ENCODE peak calls at places on chromosome 18, in seven cellular contexts. One of them, this sample, is unnamed. For H3K4me1, the result is how much of the 10 kb centered on the place peaks cover.

GRCh38 chr18:46555724-46556123 is 101.3 kb downstream of the LOXHD1 start:
- DNase-seq in ovary: no peak
- DNase-seq in suprapubic skin: no peak
- DNase-seq in K562: peak
- DNase-seq in A549: peak
- DNase-seq in stomach: no peak
- DNase-seq in transverse colon: no peak
- DNase-seq in this sample: no peak

GRCh38 chr18:79771446-79772107 is 26.2 kb upstream of the KCNG2 start:
- DNase-seq in A549: no peak
- DNase-seq in K562: no peak
- DNase-seq in transverse colon: peak
- DNase-seq in stomach: no peak
- DNase-seq in suprapubic skin: peak
- DNase-seq in ovary: no peak
- DNase-seq in this sample: no peak

GRCh38 chr18:37487400-37487831 is 78.2 kb downstream of the CELF4 start:
- DNase-seq in suprapubic skin: no peak
- DNase-seq in ovary: peak
- DNase-seq in K562: no peak
- DNase-seq in transverse colon: no peak
- DNase-seq in stomach: no peak
- DNase-seq in A549: no peak
- DNase-seq in this sample: no peak

GRCh38 chr18:57433492-57434176 is 1.5 kb upstream of the ONECUT2 start:
- DNase-seq in suprapubic skin: no peak
- DNase-seq in ovary: no peak
- DNase-seq in stomach: no peak
- DNase-seq in A549: no peak
- DNase-seq in transverse colon: no peak
- DNase-seq in K562: no peak
- DNase-seq in this sample: no peak

GRCh38 chr18:12520442-12520992 is 112.8 kb downstream of the PRELID3A start:
- DNase-seq in A549: no peak
- DNase-seq in stomach: no peak
- DNase-seq in K562: no peak
- DNase-seq in suprapubic skin: no peak
- DNase-seq in ovary: no peak
- DNase-seq in transverse colon: no peak
- DNase-seq in this sample: no peak

GRCh38 chr18:60050821-60051220 is 151.0 kb downstream of the PMAIP1 start:
- DNase-seq in K562: no peak
- DNase-seq in transverse colon: no peak
- DNase-seq in ovary: no peak
- DNase-seq in A549: no peak
- DNase-seq in stomach: no peak
- DNase-seq in suprapubic skin: no peak
- DNase-seq in this sample: no peak

GRCh38 chr18:27789406-27789805 is 387.5 kb downstream of the CDH2 start:
- DNase-seq in ovary: no peak
- DNase-seq in stomach: no peak
- DNase-seq in K562: no peak
- DNase-seq in transverse colon: no peak
- DNase-seq in A549: no peak
- DNase-seq in suprapubic skin: no peak
- DNase-seq in this sample: no peak

GRCh38 chr18:683531-683930 is 26.1 kb downstream of the TYMS start:
- DNase-seq in stomach: no peak
- DNase-seq in suprapubic skin: no peak
- DNase-seq in A549: no peak
- DNase-seq in K562: no peak
- DNase-seq in transverse colon: no peak
- DNase-seq in ovary: no peak
- DNase-seq in this sample: no peak

GRCh38 chr18:46657115-46657955 is at the start of gene LOXHD1:
- DNase-seq in ovary: no peak
- DNase-seq in stomach: no peak
- DNase-seq in A549: no peak
- DNase-seq in K562: no peak
- DNase-seq in suprapubic skin: no peak
- DNase-seq in transverse colon: no peak
- DNase-seq in this sample: no peak

GRCh38 chr18:79578396-79579260 is 101.0 kb upstream of the CTDP1 start:
- DNase-seq in transverse colon: peak
- DNase-seq in stomach: no peak
- DNase-seq in suprapubic skin: peak
- DNase-seq in K562: no peak
- DNase-seq in ovary: peak
- DNase-seq in A549: no peak
- DNase-seq in this sample: no peak

GRCh38 chr18:23929362-23929940 is 85.1 kb upstream of the TTC39C start:
- DNase-seq in suprapubic skin: no peak
- DNase-seq in stomach: no peak
- DNase-seq in transverse colon: no peak
- DNase-seq in A549: no peak
- DNase-seq in K562: no peak
- DNase-seq in ovary: no peak
- DNase-seq in this sample: no peak

GRCh38 chr18:44592639-44593038 is 88.0 kb upstream of the SETBP1 start:
- DNase-seq in stomach: no peak
- DNase-seq in A549: no peak
- DNase-seq in suprapubic skin: no peak
- DNase-seq in ovary: no peak
- DNase-seq in K562: no peak
- DNase-seq in transverse colon: no peak
- DNase-seq in this sample: no peak
- H3K4me1 ChIP-seq in stomach: under half
- H3K4me1 ChIP-seq in A549: under half
- H3K4me1 ChIP-seq in suprapubic skin: under half
- H3K4me1 ChIP-seq in ovary: under half
- H3K4me1 ChIP-seq in K562: under half
- H3K4me1 ChIP-seq in transverse colon: under half
- H3K4me1 ChIP-seq in this sample: under half

DNA sequence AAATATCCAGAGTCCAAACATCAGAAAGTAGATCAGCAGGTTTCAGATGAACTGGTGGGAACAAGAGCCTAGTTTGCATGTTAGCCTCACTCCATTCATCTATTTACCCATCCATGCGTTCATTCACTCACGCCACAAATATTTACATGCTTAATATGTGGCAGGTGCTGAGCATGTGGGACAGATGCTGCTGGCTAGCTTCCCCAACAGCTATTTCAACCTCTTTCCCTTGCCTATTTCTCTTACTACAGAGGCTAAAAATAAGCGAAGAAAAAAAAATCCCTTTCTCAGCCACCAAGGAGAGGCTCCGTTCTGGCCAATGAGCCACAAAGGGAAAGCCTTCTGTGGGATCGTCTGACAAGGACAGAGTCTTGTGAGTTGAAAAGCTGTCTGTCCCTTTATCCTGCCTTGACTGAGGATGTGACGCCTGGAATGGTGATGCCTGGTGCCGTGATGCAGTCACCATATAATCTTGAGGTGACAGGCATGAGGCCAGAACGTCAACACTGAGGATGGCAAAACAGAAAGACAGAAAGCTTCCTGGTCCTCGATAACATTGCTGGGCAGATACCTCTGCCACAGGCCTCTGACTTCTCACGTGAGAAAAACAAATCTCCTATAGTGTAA is 78.2 kb downstream of the KCTD1 start:
- DNase-seq in ovary: no peak
- DNase-seq in stomach: no peak
- DNase-seq in suprapubic skin: no peak
- DNase-seq in transverse colon: no peak
- DNase-seq in K562: no peak
- DNase-seq in A549: no peak
- DNase-seq in this sample: no peak
- TF ChIP-seq EP300 in ovary: no peak
- TF ChIP-seq EP300 in stomach: no peak
- TF ChIP-seq EP300 in suprapubic skin: no peak
- TF ChIP-seq EP300 in transverse colon: no peak
- TF ChIP-seq EP300 in K562: no peak
- TF ChIP-seq EP300 in A549: no peak
- TF ChIP-seq EP300 in this sample: no peak

DNA sequence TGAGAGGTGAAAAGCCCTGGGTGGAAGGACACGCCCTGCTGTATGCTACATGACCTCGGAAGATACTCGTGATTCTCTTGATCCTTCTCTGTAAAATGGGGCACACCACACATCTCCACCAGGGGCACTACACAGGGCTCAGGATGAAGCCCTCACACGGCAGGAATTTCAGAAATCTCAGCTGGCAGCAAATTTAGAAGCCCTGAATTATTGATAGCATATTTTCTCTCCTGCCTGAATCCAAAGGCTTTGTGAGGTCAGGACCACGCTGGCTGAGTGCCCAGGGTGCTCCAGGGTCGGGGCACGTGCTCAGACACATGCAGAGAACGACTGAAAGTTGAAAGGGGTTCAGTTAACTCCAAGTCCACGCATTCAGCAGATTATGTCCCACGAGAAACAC is 42.1 kb upstream of the GALR1 start:
- DNase-seq in A549: peak
- DNase-seq in transverse colon: peak
- DNase-seq in stomach: peak
- DNase-seq in K562: no peak
- DNase-seq in ovary: peak
- DNase-seq in suprapubic skin: peak
- DNase-seq in this sample: no peak
- H3K27ac ChIP-seq in A549: peak
- H3K27ac ChIP-seq in transverse colon: peak
- H3K27ac ChIP-seq in stomach: peak
- H3K27ac ChIP-seq in K562: no peak
- H3K27ac ChIP-seq in ovary: no peak
- H3K27ac ChIP-seq in suprapubic skin: peak
- H3K27ac ChIP-seq in this sample: peak

GRCh38 chr18:28823506-28824182 is 646.7 kb upstream of the CDH2 start:
- DNase-seq in ovary: no peak
- DNase-seq in K562: no peak
- DNase-seq in suprapubic skin: no peak
- DNase-seq in stomach: no peak
- DNase-seq in A549: no peak
- DNase-seq in transverse colon: no peak
- DNase-seq in this sample: no peak
- H3K4me1 ChIP-seq in ovary: under half
- H3K4me1 ChIP-seq in K562: under half
- H3K4me1 ChIP-seq in suprapubic skin: under half
- H3K4me1 ChIP-seq in stomach: under half
- H3K4me1 ChIP-seq in A549: under half
- H3K4me1 ChIP-seq in transverse colon: under half
- H3K4me1 ChIP-seq in this sample: under half

GRCh38 chr18:53147472-53147871 is 807.5 kb downstream of the DCC start:
- DNase-seq in transverse colon: no peak
- DNase-seq in ovary: no peak
- DNase-seq in suprapubic skin: no peak
- DNase-seq in stomach: no peak
- DNase-seq in A549: no peak
- DNase-seq in K562: no peak
- DNase-seq in this sample: no peak
- TF ChIP-seq EP300 in transverse colon: no peak
- TF ChIP-seq EP300 in ovary: no peak
- TF ChIP-seq EP300 in suprapubic skin: no peak
- TF ChIP-seq EP300 in stomach: no peak
- TF ChIP-seq EP300 in A549: no peak
- TF ChIP-seq EP300 in K562: no peak
- TF ChIP-seq EP300 in this sample: no peak

GRCh38 chr18:51478908-51479307 is 281.4 kb upstream of the MEX3C start:
- DNase-seq in K562: no peak
- DNase-seq in suprapubic skin: no peak
- DNase-seq in transverse colon: no peak
- DNase-seq in stomach: no peak
- DNase-seq in A549: no peak
- DNase-seq in ovary: no peak
- DNase-seq in this sample: no peak

GRCh38 chr18:51480562-51481261 is 283.2 kb upstream of the MEX3C start:
- DNase-seq in A549: no peak
- DNase-seq in suprapubic skin: no peak
- DNase-seq in transverse colon: no peak
- DNase-seq in ovary: no peak
- DNase-seq in stomach: no peak
- DNase-seq in K562: no peak
- DNase-seq in this sample: no peak

GRCh38 chr18:51479736-51480135 is 282.3 kb upstream of the MEX3C start:
- DNase-seq in transverse colon: no peak
- DNase-seq in stomach: no peak
- DNase-seq in K562: no peak
- DNase-seq in suprapubic skin: no peak
- DNase-seq in ovary: no peak
- DNase-seq in A549: no peak
- DNase-seq in this sample: no peak
- H3K27ac ChIP-seq in transverse colon: no peak
- H3K27ac ChIP-seq in stomach: no peak
- H3K27ac ChIP-seq in K562: no peak
- H3K27ac ChIP-seq in suprapubic skin: no peak
- H3K27ac ChIP-seq in ovary: no peak
- H3K27ac ChIP-seq in A549: no peak
- H3K27ac ChIP-seq in this sample: no peak

GRCh38 chr18:26764177-26764576 is 101.3 kb downstream of the AQP4 start:
- DNase-seq in A549: no peak
- DNase-seq in ovary: no peak
- DNase-seq in transverse colon: no peak
- DNase-seq in stomach: no peak
- DNase-seq in suprapubic skin: no peak
- DNase-seq in K562: no peak
- DNase-seq in this sample: no peak
- H3K4me1 ChIP-seq in A549: under half
- H3K4me1 ChIP-seq in ovary: under half
- H3K4me1 ChIP-seq in transverse colon: under half
- H3K4me1 ChIP-seq in stomach: under half
- H3K4me1 ChIP-seq in suprapubic skin: under half
- H3K4me1 ChIP-seq in K562: under half
- H3K4me1 ChIP-seq in this sample: under half

This sample was measured in tibial nerve.